ENCODE peak calls at places on chromosome 10, in eight cellular contexts. N is spleen, R is ovary, C is lung, M is stomach, U is left lung, Z is BE2C, E is fibroblast of lung. I is an unnamed sample. For H3K36me3 and H3K27me3, the result is how much of the 10 kb centered on the place peaks cover.

GRCh38 chr10:16843252-16843870 is 26.1 kb upstream of the RSU1 start:
- DNase-seq in N (no peak), R (no peak), C (no peak), M (no peak), U (no peak), Z (no peak), E (peak), I (no peak)

GRCh38 chr10:45502458-45502857 is 128.4 kb downstream of the ALOX5 start:
- DNase-seq in N (no peak), R (no peak), C (no peak), M (no peak), U (no peak), Z (no peak), E (no peak), I (no peak)

GRCh38 chr10:93917064-93917391 is 23.2 kb downstream of the SLC35G1 start:
- DNase-seq in N (no peak), R (no peak), C (no peak), M (peak), U (no peak), Z (no peak), E (no peak), I (no peak)

GRCh38 chr10:50651808-50652207 is 28.1 kb upstream of the SGMS1 start:
- DNase-seq in N (no peak), R (no peak), C (no peak), M (no peak), U (no peak), Z (no peak), E (no peak), I (no peak)

GRCh38 chr10:1069680-1070079 is 13.5 kb downstream of the WDR37 start:
- DNase-seq in N (no peak), R (no peak), C (no peak), M (no peak), U (no peak), Z (no peak), E (no peak), I (no peak)

GRCh38 chr10:131519723-131520122 is 208.2 kb upstream of the TCERG1L start:
- DNase-seq in N (no peak), R (no peak), C (no peak), M (no peak), U (no peak), Z (no peak), E (no peak), I (no peak)

GRCh38 chr10:5871596-5871995 is 18.1 kb downstream of the ANKRD16 start:
- DNase-seq in N (no peak), R (no peak), C (no peak), M (no peak), U (no peak), Z (no peak), E (peak), I (no peak)

GRCh38 chr10:62266611-62267010 is 2.0 kb downstream of the RTKN2 start:
- DNase-seq in N (no peak), R (no peak), C (no peak), M (no peak), U (no peak), Z (no peak), E (peak), I (no peak)

GRCh38 chr10:45375716-45376231 is 1.8 kb downstream of the ALOX5 start:
- DNase-seq in N (peak), R (no peak), C (no peak), M (no peak), U (no peak), Z (no peak), E (no peak), I (no peak)

GRCh38 chr10:22805304-22805703 is 90.9 kb upstream of the PIP4K2A start:
- DNase-seq in N (no peak), R (no peak), C (no peak), M (no peak), U (no peak), Z (peak), E (peak), I (peak)

GRCh38 chr10:15254808-15255655 is 86.5 kb upstream of the NMT2 start:
- DNase-seq in N (peak), R (no peak), C (no peak), M (peak), U (no peak), Z (no peak), E (no peak), I (peak)

GRCh38 chr10:98338318-98338717 is 70.3 kb upstream of the LOXL4 start:
- DNase-seq in N (no peak), R (no peak), C (no peak), M (no peak), U (no peak), Z (no peak), E (peak), I (no peak)

GRCh38 chr10:44960482-44961230 is 1.1 kb downstream of the RASSF4 start:
- DNase-seq in N (peak), R (peak), C (no peak), M (no peak), U (peak), Z (no peak), E (no peak), I (peak)

GRCh38 chr10:89921422-89921821 is 220.0 kb downstream of the KIF20B start:
- DNase-seq in N (no peak), R (no peak), C (no peak), M (no peak), U (no peak), Z (no peak), E (peak), I (no peak)

GRCh38 chr10:102738692-102739121 is 5.0 kb upstream of the WBP1L start:
- DNase-seq in N (no peak), R (no peak), C (no peak), M (no peak), U (no peak), Z (no peak), E (no peak), I (no peak)

GRCh38 chr10:102731222-102731800 is 12.4 kb upstream of the WBP1L start:
- DNase-seq in N (no peak), R (no peak), C (no peak), M (no peak), U (no peak), Z (peak), E (no peak), I (no peak)

GRCh38 chr10:102740229-102740628 is 3.5 kb upstream of the WBP1L start:
- DNase-seq in N (no peak), R (no peak), C (no peak), M (no peak), U (no peak), Z (no peak), E (no peak), I (no peak)

GRCh38 chr10:102732661-102733060 is 11.1 kb upstream of the WBP1L start:
- DNase-seq in N (no peak), R (no peak), C (no peak), M (no peak), U (no peak), Z (no peak), E (no peak), I (no peak)

GRCh38 chr10:102735065-102735562 is 8.6 kb upstream of the WBP1L start:
- DNase-seq in N (no peak), R (no peak), C (no peak), M (no peak), U (no peak), Z (no peak), E (no peak), I (no peak)
- H3K36me3 ChIP-seq in N (under half), R (under half), C (under half), M (half or more), U (under half), Z (under half), E (under half), I (under half)

GRCh38 chr10:127735723-127736221 is 1.2 kb upstream of the FOXI2 start:
- DNase-seq in N (no peak), R (no peak), C (no peak), M (no peak), U (no peak), Z (no peak), E (no peak), I (no peak)

GRCh38 chr10:127736222-127736914 is 617 bp upstream of the FOXI2 start:
- DNase-seq in N (no peak), R (no peak), C (no peak), M (no peak), U (no peak), Z (no peak), E (no peak), I (no peak)

GRCh38 chr10:127737563-127738511 is 852 bp downstream of the FOXI2 start:
- DNase-seq in N (no peak), R (no peak), C (no peak), M (no peak), U (no peak), Z (no peak), E (no peak), I (no peak)

GRCh38 chr10:127738512-127739424 is 1.8 kb downstream of the FOXI2 start:
- DNase-seq in N (no peak), R (no peak), C (no peak), M (no peak), U (no peak), Z (no peak), E (no peak), I (no peak)

DNA sequence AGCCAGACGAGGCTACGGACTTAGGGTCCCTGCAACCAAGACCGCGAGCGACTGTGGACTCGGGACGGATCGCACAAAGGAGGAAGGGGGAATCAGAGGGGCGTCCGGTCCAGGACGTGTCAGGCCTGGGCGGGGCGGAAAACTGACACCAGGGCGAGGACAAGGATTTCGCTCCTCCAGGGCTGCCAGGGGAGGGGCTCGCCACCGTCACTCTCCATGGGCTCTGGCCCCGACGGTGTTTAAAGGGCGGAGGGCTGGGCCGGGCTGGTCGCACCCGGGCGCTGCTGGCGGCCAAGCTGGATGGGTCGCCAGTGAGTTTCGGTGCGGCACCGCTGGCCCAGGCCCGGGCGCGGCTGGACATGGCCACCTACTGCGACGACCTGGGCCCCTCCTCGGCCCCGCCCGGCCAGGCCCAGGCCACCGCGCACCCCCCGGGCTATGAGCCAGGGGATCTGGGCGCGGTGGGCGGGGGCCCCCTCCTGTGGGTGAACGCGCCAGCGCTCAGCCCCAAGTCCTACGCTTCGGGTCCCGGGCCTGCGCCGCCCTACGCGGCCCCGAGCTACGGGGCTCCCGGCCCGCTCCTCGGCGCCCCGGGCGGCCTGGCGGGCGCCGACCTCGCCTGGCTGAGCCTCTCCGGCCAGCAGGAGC is at the start of gene FOXI2:
- DNase-seq in N (no peak), R (no peak), C (no peak), M (no peak), U (no peak), Z (no peak), E (no peak), I (no peak)
- H3K27me3 ChIP-seq in N (under half), R (under half), C (under half), M (under half), U (half or more), Z (under half), E (under half), I (under half)

GRCh38 chr10:114485695-114486400 is 81.5 kb upstream of the AFAP1L2 start:
- DNase-seq in N (no peak), R (no peak), C (no peak), M (no peak), U (no peak), Z (no peak), E (no peak), I (no peak)

GRCh38 chr10:114489521-114490310 is 85.4 kb upstream of the AFAP1L2 start:
- DNase-seq in N (no peak), R (no peak), C (no peak), M (no peak), U (no peak), Z (no peak), E (peak), I (no peak)

GRCh38 chr10:114483575-114483974 is 79.3 kb upstream of the AFAP1L2 start:
- DNase-seq in N (no peak), R (peak), C (no peak), M (peak), U (no peak), Z (no peak), E (no peak), I (no peak)

GRCh38 chr10:114487815-114488536 is 83.7 kb upstream of the AFAP1L2 start:
- DNase-seq in N (no peak), R (no peak), C (no peak), M (no peak), U (no peak), Z (no peak), E (peak), I (no peak)

GRCh38 chr10:114486938-114487814 is 82.9 kb upstream of the AFAP1L2 start:
- DNase-seq in N (no peak), R (no peak), C (no peak), M (no peak), U (no peak), Z (peak), E (peak), I (no peak)
- TF ChIP-seq CTCF in N (no peak), R (no peak), C (no peak), M (no peak), U (no peak), Z (peak), E (no peak), I (no peak)

DNA sequence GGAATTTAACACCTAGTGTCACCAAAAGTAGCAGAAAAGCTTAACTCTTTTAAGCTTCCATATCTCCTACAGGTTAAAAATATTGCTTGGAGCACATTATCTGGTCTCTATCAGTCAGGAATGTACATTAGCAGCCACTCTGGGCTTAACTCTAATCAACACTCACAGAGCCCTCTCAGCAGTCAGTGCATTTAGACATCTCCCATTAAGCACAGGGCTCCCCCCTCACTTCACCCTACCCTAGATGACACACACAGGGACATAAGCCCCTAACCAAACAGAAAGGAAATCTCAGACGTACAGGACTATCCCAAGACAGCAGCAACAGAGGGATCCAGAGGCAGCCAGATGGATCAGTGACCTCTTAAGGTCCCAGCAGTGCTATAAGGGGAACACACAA is 26.4 kb downstream of the FBXW4 start:
- DNase-seq in N (no peak), R (no peak), C (no peak), M (no peak), U (no peak), Z (no peak), E (no peak), I (no peak)
- H3K36me3 ChIP-seq in N (half or more), R (under half), C (under half), M (half or more), U (under half), Z (under half), E (under half), I (under half)

DNA sequence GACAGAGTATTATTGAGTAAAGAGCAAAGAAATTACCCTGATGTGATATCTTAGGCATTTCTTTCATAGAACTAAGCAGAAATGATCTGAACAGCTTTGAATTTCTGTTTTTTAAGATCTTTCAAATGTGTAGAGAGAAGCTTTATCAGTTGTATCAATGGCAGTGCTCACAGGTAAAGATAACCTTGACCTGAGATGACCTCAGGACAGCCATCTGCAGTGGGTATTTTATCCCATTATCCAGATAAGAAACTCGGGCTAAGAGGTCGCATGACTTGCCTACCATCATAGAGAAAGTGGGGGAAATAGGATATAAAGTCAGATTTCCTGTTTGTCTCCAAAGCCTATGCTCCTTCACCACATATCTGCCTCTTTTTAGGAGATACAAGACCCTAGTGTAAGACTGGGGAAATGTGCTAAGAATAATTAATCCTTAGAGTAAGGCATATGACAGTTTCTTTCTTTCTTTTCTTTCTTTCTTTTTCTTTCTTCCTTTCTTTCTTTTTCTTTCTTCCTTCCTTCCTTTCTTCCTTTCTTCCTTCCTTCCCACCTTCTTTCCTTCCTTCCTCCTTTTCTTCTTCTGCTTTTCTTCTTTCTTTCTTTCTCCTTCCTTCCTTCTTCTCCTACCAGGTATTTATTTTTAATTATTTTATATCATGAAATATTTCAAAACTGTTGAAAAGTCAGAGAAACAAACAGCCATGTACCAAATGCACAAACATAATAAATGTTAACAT is 10.9 kb downstream of the PLA2G12B start:
- DNase-seq in N (no peak), R (no peak), C (no peak), M (no peak), U (no peak), Z (no peak), E (no peak), I (no peak)
- H3K27me3 ChIP-seq in N (under half), R (under half), C (under half), M (under half), U (under half), Z (under half), E (under half), I (under half)

GRCh38 chr10:13536674-13537366 is 8.0 kb upstream of the BEND7 start:
- DNase-seq in N (peak), R (no peak), C (no peak), M (peak), U (peak), Z (peak), E (peak), I (peak)
- TF ChIP-seq CTCF in N (peak), R (no peak), C (peak), M (peak), U (peak), Z (peak), E (peak), I (peak)

GRCh38 chr10:69838418-69838817 is 36.7 kb downstream of the COL13A1 start:
- DNase-seq in N (no peak), R (no peak), C (no peak), M (no peak), U (no peak), Z (no peak), E (no peak), I (no peak)

GRCh38 chr10:69840773-69841172 is 39.1 kb downstream of the COL13A1 start:
- DNase-seq in N (no peak), R (no peak), C (no peak), M (no peak), U (no peak), Z (no peak), E (no peak), I (no peak)

GRCh38 chr10:69837261-69837660 is 35.6 kb downstream of the COL13A1 start:
- DNase-seq in N (no peak), R (no peak), C (no peak), M (no peak), U (no peak), Z (no peak), E (no peak), I (no peak)

GRCh38 chr10:69839696-69840345 is 38.1 kb downstream of the COL13A1 start:
- DNase-seq in N (no peak), R (no peak), C (no peak), M (no peak), U (no peak), Z (no peak), E (peak), I (no peak)

GRCh38 chr10:69838853-69839252 is 37.1 kb downstream of the COL13A1 start:
- DNase-seq in N (no peak), R (no peak), C (no peak), M (no peak), U (no peak), Z (no peak), E (peak), I (no peak)
- H3K36me3 ChIP-seq in N (under half), R (under half), C (under half), M (under half), U (under half), Z (under half), E (under half), I (under half)

I was measured in pancreas.